ENCODE peak calls at places on chromosomes 7 and 10, in eight cellular contexts. One of them, this sample, is unnamed.

GRCh38 chr10:122733450-122733849 is 33.8 kb upstream of the C10orf120 start:
- DNase-seq in endothelial cell: no peak
- DNase-seq in ascending aorta: no peak
- DNase-seq in colonic mucosa: no peak
- DNase-seq in brain microvascular endothelial cell: no peak
- DNase-seq in lower leg skin: no peak
- DNase-seq in A549: no peak
- DNase-seq in WTC11: no peak
- DNase-seq in this sample: no peak

GRCh38 chr7:122200888-122201287 is 56.8 kb upstream of the AASS start:
- DNase-seq in WTC11: no peak
- DNase-seq in A549: no peak
- DNase-seq in colonic mucosa: no peak
- DNase-seq in brain microvascular endothelial cell: no peak
- DNase-seq in ascending aorta: no peak
- DNase-seq in lower leg skin: no peak
- DNase-seq in endothelial cell: no peak
- DNase-seq in this sample: no peak

GRCh38 chr10:73553316-73553715 is 37.8 kb downstream of the USP54 start:
- DNase-seq in endothelial cell: no peak
- DNase-seq in ascending aorta: no peak
- DNase-seq in colonic mucosa: no peak
- DNase-seq in lower leg skin: no peak
- DNase-seq in brain microvascular endothelial cell: no peak
- DNase-seq in A549: no peak
- DNase-seq in WTC11: no peak
- DNase-seq in this sample: no peak

GRCh38 chr10:114730291-114730690 is 72.2 kb upstream of the ABLIM1 start:
- DNase-seq in lower leg skin: no peak
- DNase-seq in endothelial cell: no peak
- DNase-seq in A549: no peak
- DNase-seq in ascending aorta: no peak
- DNase-seq in colonic mucosa: no peak
- DNase-seq in brain microvascular endothelial cell: no peak
- DNase-seq in WTC11: no peak
- DNase-seq in this sample: no peak

GRCh38 chr10:12842310-12842709 is 159.2 kb downstream of the CCDC3 start:
- DNase-seq in WTC11: no peak
- DNase-seq in ascending aorta: no peak
- DNase-seq in colonic mucosa: no peak
- DNase-seq in lower leg skin: peak; percentile 57
- DNase-seq in brain microvascular endothelial cell: no peak
- DNase-seq in A549: no peak
- DNase-seq in endothelial cell: no peak
- DNase-seq in this sample: no peak

GRCh38 chr7:106893591-106893990 is 28.5 kb downstream of the PIK3CG start:
- DNase-seq in WTC11: no peak
- DNase-seq in colonic mucosa: no peak
- DNase-seq in lower leg skin: no peak
- DNase-seq in ascending aorta: no peak
- DNase-seq in brain microvascular endothelial cell: no peak
- DNase-seq in endothelial cell: no peak
- DNase-seq in A549: no peak
- DNase-seq in this sample: no peak

GRCh38 chr7:102196028-102196427 is 90.6 kb upstream of the SH2B2 start:
- DNase-seq in brain microvascular endothelial cell: no peak
- DNase-seq in A549: no peak
- DNase-seq in WTC11: no peak
- DNase-seq in colonic mucosa: no peak
- DNase-seq in ascending aorta: no peak
- DNase-seq in endothelial cell: no peak
- DNase-seq in lower leg skin: no peak
- DNase-seq in this sample: no peak

GRCh38 chr7:99210265-99210970 is 2.5 kb upstream of the KPNA7 start:
- DNase-seq in colonic mucosa: no peak
- DNase-seq in WTC11: no peak
- DNase-seq in A549: peak; percentile 89
- DNase-seq in endothelial cell: no peak
- DNase-seq in lower leg skin: no peak
- DNase-seq in brain microvascular endothelial cell: no peak
- DNase-seq in ascending aorta: no peak
- DNase-seq in this sample: no peak

GRCh38 chr10:88693392-88694020 is 12.5 kb upstream of the LIPK start:
- DNase-seq in colonic mucosa: no peak
- DNase-seq in A549: no peak
- DNase-seq in brain microvascular endothelial cell: no peak
- DNase-seq in ascending aorta: no peak
- DNase-seq in endothelial cell: no peak
- DNase-seq in lower leg skin: no peak
- DNase-seq in WTC11: no peak
- DNase-seq in this sample: no peak
- TF ChIP-seq CTCF in colonic mucosa: no peak
- TF ChIP-seq CTCF in A549: peak; percentile 41
- TF ChIP-seq CTCF in brain microvascular endothelial cell: peak; percentile 37
- TF ChIP-seq CTCF in ascending aorta: no peak
- TF ChIP-seq CTCF in endothelial cell: peak; percentile 26
- TF ChIP-seq CTCF in lower leg skin: no peak
- TF ChIP-seq CTCF in WTC11: no peak
- TF ChIP-seq CTCF in this sample: peak; percentile 5

GRCh38 chr7:83271212-83272099 is 108.8 kb upstream of the PCLO start:
- DNase-seq in brain microvascular endothelial cell: peak; percentile 34
- DNase-seq in colonic mucosa: no peak
- DNase-seq in endothelial cell: no peak
- DNase-seq in WTC11: peak; percentile 36
- DNase-seq in ascending aorta: no peak
- DNase-seq in A549: no peak
- DNase-seq in lower leg skin: no peak
- DNase-seq in this sample: no peak
- TF ChIP-seq CTCF in brain microvascular endothelial cell: peak; percentile 56
- TF ChIP-seq CTCF in colonic mucosa: no peak
- TF ChIP-seq CTCF in endothelial cell: no peak
- TF ChIP-seq CTCF in WTC11: peak; percentile 28
- TF ChIP-seq CTCF in ascending aorta: no peak
- TF ChIP-seq CTCF in A549: peak; percentile 53
- TF ChIP-seq CTCF in lower leg skin: no peak
- TF ChIP-seq CTCF in this sample: no peak

DNA sequence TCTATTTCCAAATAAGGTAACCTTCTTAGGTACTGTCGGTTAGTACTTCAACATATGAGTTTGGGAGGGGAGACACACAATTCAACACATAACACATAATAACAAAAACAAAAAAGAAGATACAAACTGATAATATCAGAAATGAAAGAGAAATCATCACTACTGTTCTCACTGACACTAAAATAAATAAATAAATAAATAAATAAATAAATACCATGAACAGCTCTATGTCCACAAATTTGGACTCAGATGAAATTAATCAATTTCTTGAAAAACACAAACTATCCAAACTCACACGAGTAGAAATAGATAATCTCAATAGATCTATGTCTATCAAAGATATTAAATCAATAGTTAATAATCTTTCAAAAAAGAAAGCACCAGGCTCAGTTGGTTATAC is 24.5 kb upstream of the SAMD9L start:
- DNase-seq in WTC11: no peak
- DNase-seq in brain microvascular endothelial cell: no peak
- DNase-seq in lower leg skin: no peak
- DNase-seq in endothelial cell: no peak
- DNase-seq in ascending aorta: no peak
- DNase-seq in A549: no peak
- DNase-seq in colonic mucosa: no peak
- DNase-seq in this sample: no peak
- TF ChIP-seq CTCF in WTC11: no peak
- TF ChIP-seq CTCF in brain microvascular endothelial cell: no peak
- TF ChIP-seq CTCF in lower leg skin: no peak
- TF ChIP-seq CTCF in endothelial cell: no peak
- TF ChIP-seq CTCF in ascending aorta: no peak
- TF ChIP-seq CTCF in A549: no peak
- TF ChIP-seq CTCF in colonic mucosa: no peak
- TF ChIP-seq CTCF in this sample: no peak

DNA sequence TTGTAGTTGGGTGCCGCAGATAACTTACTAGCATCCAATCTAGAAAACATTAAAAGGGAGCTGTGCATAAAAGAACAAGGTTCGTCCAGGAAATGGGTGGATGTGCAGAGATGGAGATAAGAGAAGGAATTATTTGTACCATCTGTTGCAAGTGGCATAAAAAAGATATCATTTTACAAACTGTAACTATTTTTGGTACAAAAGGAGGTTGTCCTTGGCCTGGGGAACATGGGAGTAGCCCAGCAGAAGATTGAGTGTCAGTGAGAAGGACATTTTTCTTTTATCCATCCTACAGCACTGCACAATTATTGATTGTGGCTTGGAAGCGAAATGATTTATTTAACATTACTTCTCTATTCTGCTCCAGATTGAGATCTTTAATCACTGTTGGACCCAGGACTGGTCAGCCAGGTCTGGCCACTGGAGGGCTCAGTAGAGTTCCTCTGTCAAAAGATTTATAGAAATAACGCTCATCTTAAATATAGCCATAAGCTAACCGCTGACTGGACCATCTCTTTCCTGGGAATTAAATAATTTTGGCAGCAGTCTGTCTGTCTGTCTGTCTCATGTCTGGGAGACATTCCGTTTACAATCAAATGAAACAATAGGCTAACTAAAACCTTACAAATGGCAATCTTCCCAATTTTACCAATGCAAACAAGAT is 254.1 kb downstream of the KIAA1217 start:
- DNase-seq in A549: no peak
- DNase-seq in WTC11: no peak
- DNase-seq in brain microvascular endothelial cell: peak; percentile 51
- DNase-seq in ascending aorta: no peak
- DNase-seq in lower leg skin: no peak
- DNase-seq in endothelial cell: no peak
- DNase-seq in colonic mucosa: no peak
- DNase-seq in this sample: no peak
- TF ChIP-seq CTCF in A549: peak; percentile 24
- TF ChIP-seq CTCF in WTC11: no peak
- TF ChIP-seq CTCF in brain microvascular endothelial cell: peak; percentile 58
- TF ChIP-seq CTCF in ascending aorta: no peak
- TF ChIP-seq CTCF in lower leg skin: no peak
- TF ChIP-seq CTCF in endothelial cell: no peak
- TF ChIP-seq CTCF in colonic mucosa: peak; percentile 11
- TF ChIP-seq CTCF in this sample: no peak

This sample was measured in HFF-Myc.